ENCODE peak calls at places on chromosomes 16 and 17, in six cellular contexts. Z is psoas muscle; I is ureter; M is esophagus squamous epithelium; N is stimulated activated CD4-positive, alpha-beta T cell treated with anti-CD3 and anti-CD28 coated beads, Interleukin-2, amount 100 ng/mL, for 48 hours; W is activated gamma-delta T cell treated with Interleukin-2 at 50 U/mL for 16 hours. D is an unnamed sample.

GRCh38 chr17:15194859-15195277 is 70.3 kb downstream of the PMP22 start:
- DNase-seq in Z (no peak), I (no peak), M (no peak), N (no peak), W (no peak), D (no peak)

GRCh38 chr17:45223541-45224528 is 2.1 kb downstream of the FMNL1 start:
- DNase-seq in Z (no peak), I (no peak), M (no peak), N (peak), W (peak), D (peak)

GRCh38 chr17:80384078-80384960 is 30.6 kb upstream of the ENDOV start:
- DNase-seq in Z (peak), I (no peak), M (no peak), N (no peak), W (no peak), D (no peak)

GRCh38 chr17:76441681-76442340 is 11.1 kb downstream of the UBE2O start:
- DNase-seq in Z (no peak), I (no peak), M (no peak), N (no peak), W (no peak), D (no peak)

GRCh38 chr17:80111702-80112470 is 10.5 kb downstream of the GAA start:
- DNase-seq in Z (peak), I (no peak), M (no peak), N (no peak), W (no peak), D (no peak)

GRCh38 chr16:66933776-66934137 is 445 bp downstream of the CIAO2B start:
- DNase-seq in Z (no peak), I (no peak), M (no peak), N (peak), W (no peak), D (no peak)

GRCh38 chr16:84562174-84562815 is 55.6 kb downstream of the COTL1 start:
- DNase-seq in Z (peak), I (no peak), M (no peak), N (no peak), W (no peak), D (no peak)

GRCh38 chr17:79997004-79997673 is 38.5 kb downstream of the TBC1D16 start:
- DNase-seq in Z (no peak), I (no peak), M (peak), N (peak), W (peak), D (peak)

GRCh38 chr17:74350486-74350885 is 11.2 kb downstream of the BTBD17 start:
- DNase-seq in Z (no peak), I (no peak), M (no peak), N (no peak), W (no peak), D (no peak)

GRCh38 chr16:87318158-87318644 is 1.0 kb upstream of the C16orf95 start:
- DNase-seq in Z (peak), I (no peak), M (no peak), N (no peak), W (no peak), D (no peak)

GRCh38 chr16:88568710-88569613 is 1.2 kb upstream of the ZC3H18 start:
- DNase-seq in Z (no peak), I (no peak), M (no peak), N (no peak), W (no peak), D (no peak)

GRCh38 chr17:16911141-16911937 is 60.6 kb downstream of the TNFRSF13B start:
- DNase-seq in Z (peak), I (no peak), M (no peak), N (no peak), W (no peak), D (no peak)

GRCh38 chr16:9008335-9009260 is 44.9 kb upstream of the USP7 start:
- DNase-seq in Z (peak), I (peak), M (no peak), N (peak), W (peak), D (peak)

GRCh38 chr16:74936902-74937560 is 47.9 kb downstream of the WDR59 start:
- DNase-seq in Z (no peak), I (no peak), M (no peak), N (peak), W (no peak), D (no peak)

GRCh38 chr16:14364112-14364385 is 266.0 kb downstream of the PARN start:
- DNase-seq in Z (no peak), I (no peak), M (no peak), N (no peak), W (no peak), D (no peak)

GRCh38 chr16:84086996-84087395 is 29.7 kb downstream of the MBTPS1 start:
- DNase-seq in Z (no peak), I (no peak), M (no peak), N (no peak), W (no peak), D (no peak)

GRCh38 chr16:16150117-16150877 is 73.0 kb downstream of the ABCC6 start:
- DNase-seq in Z (peak), I (peak), M (no peak), N (no peak), W (no peak), D (no peak)

GRCh38 chr17:74380086-74380958 is 13.0 kb downstream of the GPR142 start:
- DNase-seq in Z (peak), I (no peak), M (no peak), N (no peak), W (no peak), D (no peak)

GRCh38 chr16:85421338-85422123 is 191.6 kb upstream of the GSE1 start:
- DNase-seq in Z (peak), I (no peak), M (no peak), N (no peak), W (no peak), D (no peak)

GRCh38 chr17:40561871-40562611 is 3.2 kb downstream of the CCR7 start:
- DNase-seq in Z (peak), I (no peak), M (no peak), N (no peak), W (peak), D (peak)

GRCh38 chr17:80923211-80924110 is 68.2 kb upstream of the CHMP6 start:
- DNase-seq in Z (no peak), I (no peak), M (no peak), N (no peak), W (no peak), D (no peak)

GRCh38 chr17:11608396-11608795 is 10.1 kb downstream of the DNAH9 start:
- DNase-seq in Z (no peak), I (peak), M (no peak), N (no peak), W (no peak), D (no peak)

GRCh38 chr16:6377956-6378355 is 954.7 kb upstream of the RBFOX1 start:
- DNase-seq in Z (no peak), I (no peak), M (no peak), N (no peak), W (no peak), D (no peak)

GRCh38 chr16:52090080-52090479 is 456.9 kb downstream of the TOX3 start:
- DNase-seq in Z (no peak), I (no peak), M (no peak), N (no peak), W (no peak), D (no peak)

GRCh38 chr16:27106305-27106704 is 39.6 kb downstream of the C16orf82 start:
- DNase-seq in Z (no peak), I (no peak), M (no peak), N (no peak), W (no peak), D (no peak)

GRCh38 chr17:37770631-37771518 is 26.0 kb upstream of the HNF1B start:
- DNase-seq in Z (no peak), I (peak), M (no peak), N (peak), W (peak), D (no peak)

GRCh38 chr16:48384305-48384981 is 770 bp downstream of the SIAH1 start:
- DNase-seq in Z (peak), I (peak), M (no peak), N (no peak), W (peak), D (peak)

GRCh38 chr16:2764718-2765117 is 12.3 kb downstream of the SRRM2 start:
- DNase-seq in Z (no peak), I (no peak), M (no peak), N (no peak), W (no peak), D (no peak)

GRCh38 chr17:64063766-64064224 is 43.4 kb upstream of the ICAM2 start:
- DNase-seq in Z (peak), I (peak), M (no peak), N (peak), W (peak), D (peak)

D was measured in effector memory CD4-positive, alpha-beta T cell.